ENCODE peak calls at places on chromosomes 3 and 15, in four cellular contexts. T is stimulated activated CD4-positive, alpha-beta T cell treated with anti-CD3 and anti-CD28 coated beads, Interleukin-15, amount 100 ng/mL, for 24 hours; N is AG09319; Y is lower leg skin. P is an unnamed sample.

GRCh38 chr15:91849749-91850161 is 3.8 kb upstream of the SLCO3A1 start:
- DNase-seq in T (no peak), N (peak), Y (no peak), P (peak)

GRCh38 chr15:80818996-80819395 is 39.8 kb downstream of the CEMIP start:
- DNase-seq in T (no peak), N (no peak), Y (no peak), P (no peak)

GRCh38 chr15:47404877-47405276 is 312.4 kb upstream of the SEMA6D start:
- DNase-seq in T (no peak), N (no peak), Y (no peak), P (no peak)

GRCh38 chr15:41923424-41923999 is 29.7 kb upstream of the SPTBN5 start:
- DNase-seq in T (no peak), N (no peak), Y (no peak), P (no peak)

GRCh38 chr3:177802151-177802900 is 605.0 kb upstream of the TBL1XR1 start:
- DNase-seq in T (no peak), N (peak), Y (no peak), P (no peak)

GRCh38 chr3:149536429-149536828 is 61.9 kb downstream of the TM4SF4 start:
- DNase-seq in T (no peak), N (no peak), Y (no peak), P (no peak)

GRCh38 chr3:162141232-162141631 is 644.6 kb downstream of the OTOL1 start:
- DNase-seq in T (no peak), N (no peak), Y (no peak), P (no peak)

GRCh38 chr15:82936966-82937647 is 15.4 kb downstream of the HOMER2 start:
- DNase-seq in T (no peak), N (no peak), Y (no peak), P (no peak)

GRCh38 chr15:29090617-29091466 is 178.8 kb downstream of the NSMCE3 start:
- DNase-seq in T (peak), N (no peak), Y (no peak), P (peak)

GRCh38 chr3:133930341-133930933 is 34.8 kb upstream of the RAB6B start:
- DNase-seq in T (no peak), N (peak), Y (no peak), P (no peak)